ENCODE peak calls at places on chromosome 3, in four cellular contexts. G is hepatocyte, A is Peyer's patch, U is WTC11. C is an unnamed sample.
A peak's percentile ranks its signal among the peaks of the same experiment; 100 is the strongest.

GRCh38 chr3:72797773-72798543 is 50.3 kb downstream of the SHQ1 start:
- DNase-seq in G (peak; percentile 29), A (peak; percentile 59), U (no peak), C (no peak)

GRCh38 chr3:171129827-171130226 is 103.3 kb upstream of the SLC2A2 start:
- DNase-seq in G (no peak), A (no peak), U (no peak), C (no peak)

GRCh38 chr3:197083486-197083885 is 53.9 kb upstream of the MELTF start:
- DNase-seq in G (peak; percentile 6), A (no peak), U (no peak), C (no peak)

GRCh38 chr3:170753421-170754344 is 116.3 kb downstream of the RPL22L1 start:
- DNase-seq in G (no peak), A (no peak), U (no peak), C (no peak)

GRCh38 chr3:50242778-50243551 is 7.0 kb downstream of the GNAI2 start:
- DNase-seq in G (no peak), A (no peak), U (no peak), C (peak; percentile 47)

GRCh38 chr3:196942915-196943277 is 568 bp upstream of the NCBP2 start:
- DNase-seq in G (peak; percentile 51), A (peak; percentile 71), U (no peak), C (no peak)

GRCh38 chr3:179898024-179898423 is 138.7 kb downstream of the PEX5L start:
- DNase-seq in G (peak; percentile 65), A (no peak), U (peak; percentile 66), C (peak; percentile 19)

GRCh38 chr3:188901671-188902331 is 270.0 kb upstream of the TPRG1 start:
- DNase-seq in G (no peak), A (no peak), U (no peak), C (no peak)

GRCh38 chr3:134330895-134331810 is 43.1 kb downstream of the AMOTL2 start:
- DNase-seq in G (peak; percentile 48), A (no peak), U (peak; percentile 35), C (no peak)

GRCh38 chr3:184685646-184686045 is 26.2 kb downstream of the MAGEF1 start:
- DNase-seq in G (peak; percentile 62), A (no peak), U (no peak), C (no peak)

GRCh38 chr3:123258811-123259420 is 57.2 kb downstream of the SEC22A start:
- DNase-seq in G (peak; percentile 62), A (no peak), U (no peak), C (no peak)

GRCh38 chr3:43338295-43338694 is 52.0 kb downstream of the SNRK start:
- DNase-seq in G (no peak), A (no peak), U (no peak), C (no peak)

GRCh38 chr3:17330660-17331059 is 411.8 kb downstream of the TBC1D5 start:
- DNase-seq in G (no peak), A (no peak), U (no peak), C (no peak)

GRCh38 chr3:110318108-110318507 is 753.5 kb upstream of the NECTIN3 start:
- DNase-seq in G (no peak), A (no peak), U (no peak), C (no peak)

GRCh38 chr3:157190242-157190876 is 30.4 kb upstream of the CCNL1 start:
- DNase-seq in G (no peak), A (no peak), U (no peak), C (no peak)

GRCh38 chr3:105448338-105448982 is 81.8 kb downstream of the ALCAM start:
- DNase-seq in G (peak; percentile 31), A (no peak), U (no peak), C (no peak)

GRCh38 chr3:52636673-52637072 is 49.0 kb downstream of the PBRM1 start:
- DNase-seq in G (no peak), A (no peak), U (no peak), C (no peak)

GRCh38 chr3:196804775-196805174 is 62.9 kb upstream of the SENP5 start:
- DNase-seq in G (no peak), A (no peak), U (no peak), C (no peak)

GRCh38 chr3:185283374-185283935 is 29.6 kb upstream of the EHHADH start:
- DNase-seq in G (no peak), A (no peak), U (no peak), C (no peak)

GRCh38 chr3:13687409-13687989 is 138.6 kb downstream of the FBLN2 start:
- DNase-seq in G (peak; percentile 14), A (no peak), U (no peak), C (no peak)

GRCh38 chr3:123582315-123582714 is 2.5 kb downstream of the HACD2 start:
- DNase-seq in G (peak; percentile 21), A (no peak), U (no peak), C (no peak)

GRCh38 chr3:133871368-133872090 is 24.2 kb downstream of the RAB6B start:
- DNase-seq in G (no peak), A (no peak), U (no peak), C (no peak)

GRCh38 chr3:102449341-102449740 is 14.5 kb downstream of the ZPLD1 start:
- DNase-seq in G (no peak), A (no peak), U (no peak), C (no peak)

GRCh38 chr3:15983232-15983631 is 185.5 kb upstream of the ANKRD28 start:
- DNase-seq in G (no peak), A (no peak), U (no peak), C (no peak)

GRCh38 chr3:14256561-14257342 is 78.1 kb downstream of the LSM3 start:
- DNase-seq in G (peak; percentile 44), A (peak; percentile 80), U (peak; percentile 34), C (no peak)

GRCh38 chr3:35651888-35652287 is 12.6 kb downstream of the ARPP21 start:
- DNase-seq in G (no peak), A (no peak), U (no peak), C (no peak)

GRCh38 chr3:12695112-12695511 is 31.2 kb upstream of the RAF1 start:
- DNase-seq in G (no peak), A (no peak), U (no peak), C (no peak)

GRCh38 chr3:12194669-12195161 is 36.0 kb upstream of the TIMP4 start:
- DNase-seq in G (peak; percentile 45), A (peak; percentile 80), U (no peak), C (peak; percentile 58)

GRCh38 chr3:141647562-141647915 is 90.6 kb upstream of the RNF7 start:
- DNase-seq in G (no peak), A (no peak), U (no peak), C (no peak)

GRCh38 chr3:28788571-28788970 is 439.9 kb upstream of the AZI2 start:
- DNase-seq in G (no peak), A (no peak), U (no peak), C (no peak)

GRCh38 chr3:28786446-28786845 is 437.8 kb upstream of the AZI2 start:
- DNase-seq in G (no peak), A (no peak), U (no peak), C (no peak)

GRCh38 chr3:28792604-28793003 is 444.0 kb upstream of the AZI2 start:
- DNase-seq in G (no peak), A (no peak), U (no peak), C (no peak)

DNA sequence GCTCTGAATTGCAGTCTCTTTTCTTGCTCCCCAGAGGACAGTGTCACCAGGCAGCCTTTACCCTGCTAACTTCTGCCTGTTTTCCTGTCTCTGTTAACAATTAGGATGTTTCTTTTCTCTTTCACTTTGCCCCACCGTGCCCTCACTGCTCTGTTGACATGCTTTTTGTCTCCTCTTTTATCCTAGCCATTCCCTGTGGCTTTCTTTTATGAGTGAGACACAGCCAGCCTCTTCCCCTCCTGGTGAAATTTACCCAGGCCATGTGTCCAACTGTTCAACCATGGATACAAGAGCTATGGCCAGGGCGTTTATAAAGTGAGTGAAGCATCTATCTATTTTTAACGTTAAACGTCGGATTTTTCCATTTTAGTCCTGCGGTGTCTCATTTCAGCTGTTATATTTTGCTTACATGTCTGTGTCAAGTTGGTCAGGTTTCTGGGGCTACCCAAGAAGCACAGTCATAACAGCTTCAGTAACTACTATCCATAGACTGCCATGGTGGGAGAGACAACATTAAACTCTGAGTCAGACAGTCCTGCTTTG is 443.2 kb upstream of the AZI2 start:
- DNase-seq in G (peak; percentile 14), A (no peak), U (no peak), C (no peak)
- TF ChIP-seq CTCF in G (no peak), A (no peak), U (no peak), C (no peak)

GRCh38 chr3:174620138-174620537 is 239.0 kb upstream of the NAALADL2 start:
- DNase-seq in G (no peak), A (no peak), U (no peak), C (no peak)
- TF ChIP-seq CTCF in G (peak; percentile 21), A (peak; percentile 4), U (no peak), C (no peak)

GRCh38 chr3:128567705-128568356 is 74.8 kb upstream of the GATA2 start:
- DNase-seq in G (no peak), A (no peak), U (no peak), C (no peak)
- TF ChIP-seq CTCF in G (no peak), A (no peak), U (no peak), C (no peak)

GRCh38 chr3:190586631-190587000 is 72.7 kb downstream of the IL1RAP start:
- DNase-seq in G (peak; percentile 25), A (no peak), U (no peak), C (peak; percentile 22)
- TF ChIP-seq CTCF in G (no peak), A (no peak), U (no peak), C (no peak)

DNA sequence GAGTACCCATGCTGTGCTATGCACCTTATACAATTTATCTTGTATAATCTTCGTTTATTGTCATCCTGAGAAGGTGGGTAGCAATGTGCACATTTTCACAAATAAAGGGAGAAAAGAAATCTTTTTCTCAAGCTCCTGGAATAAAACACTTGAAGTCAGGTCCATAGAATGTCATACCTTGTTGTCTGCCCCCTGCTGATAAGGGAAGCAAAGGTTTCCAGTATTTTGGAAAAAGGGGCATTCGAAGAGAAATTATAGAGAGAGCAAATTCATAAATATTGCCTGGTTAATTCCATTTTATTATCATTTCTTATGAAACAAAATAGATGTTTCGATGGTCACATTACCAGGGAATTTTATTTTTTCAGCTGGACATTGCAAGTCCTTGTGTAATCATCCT is 277.8 kb downstream of the RAP2B start:
- DNase-seq in G (no peak), A (no peak), U (no peak), C (no peak)
- TF ChIP-seq CTCF in G (no peak), A (no peak), U (no peak), C (no peak)

DNA sequence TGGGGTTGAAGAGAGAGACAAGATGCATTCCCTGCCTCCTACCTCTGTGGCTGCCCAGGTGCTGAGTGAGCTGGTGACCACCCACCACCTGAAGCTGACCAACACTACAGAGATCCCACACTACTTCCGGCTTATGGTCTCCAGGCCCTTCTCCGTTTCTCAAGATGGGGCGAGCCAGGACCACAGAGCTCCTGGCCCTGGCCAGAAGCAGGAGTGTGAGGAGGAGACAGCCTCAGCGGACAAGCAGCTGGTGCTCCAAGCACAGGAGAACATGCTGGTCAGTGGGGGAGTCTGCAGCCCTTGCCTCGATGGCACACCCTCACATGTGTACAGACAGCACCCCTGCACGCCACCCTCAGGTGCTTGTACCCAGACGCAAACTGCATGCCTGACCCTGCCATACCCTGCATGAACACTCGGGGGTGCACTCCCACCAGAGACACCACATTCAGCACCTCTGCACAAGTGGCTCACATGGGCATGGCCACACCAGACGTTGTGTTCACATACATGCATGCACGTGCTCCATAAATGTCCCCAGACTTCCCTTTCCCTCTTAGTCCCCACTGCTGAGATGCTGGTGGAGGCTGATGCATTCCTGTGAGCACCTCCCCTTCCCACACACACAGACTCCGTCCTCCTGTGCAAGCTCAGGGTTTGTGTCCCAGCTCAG is 19.0 kb downstream of the ACAA1 start:
- DNase-seq in G (peak; percentile 76), A (peak; percentile 87), U (peak; percentile 74), C (peak; percentile 79)
- TF ChIP-seq CTCF in G (peak; percentile 64), A (peak; percentile 89), U (peak; percentile 60), C (peak; percentile 86)

C was measured in GM10248.